ENCODE peak calls at places on chromosomes 1 and 21, in five cellular contexts. One of them, this sample, is unnamed. For H3K36me3 and H3K9me3, the result is how much of the 10 kb centered on the place peaks cover.

GRCh38 chr1:4658643-4659042 is 4.2 kb downstream of the AJAP1 start:
- DNase-seq in heart left ventricle: no peak
- DNase-seq in OCI-LY7: no peak
- DNase-seq in cardiac muscle cell: no peak
- DNase-seq in breast epithelium: no peak
- DNase-seq in this sample: no peak

GRCh38 chr1:223515416-223515815 is 122.2 kb downstream of the CCDC185 start:
- DNase-seq in OCI-LY7: no peak
- DNase-seq in heart left ventricle: no peak
- DNase-seq in cardiac muscle cell: no peak
- DNase-seq in breast epithelium: no peak
- DNase-seq in this sample: no peak

GRCh38 chr1:101025283-101025679 is 303 bp downstream of the DPH5 start:
- DNase-seq in OCI-LY7: peak
- DNase-seq in cardiac muscle cell: peak
- DNase-seq in heart left ventricle: no peak
- DNase-seq in breast epithelium: no peak
- DNase-seq in this sample: no peak

GRCh38 chr1:79792212-79792575 is 785.7 kb upstream of the ADGRL4 start:
- DNase-seq in breast epithelium: no peak
- DNase-seq in heart left ventricle: no peak
- DNase-seq in OCI-LY7: no peak
- DNase-seq in cardiac muscle cell: no peak
- DNase-seq in this sample: no peak

GRCh38 chr1:6148497-6149241 is 31.5 kb downstream of the CHD5 start:
- DNase-seq in OCI-LY7: peak
- DNase-seq in breast epithelium: no peak
- DNase-seq in cardiac muscle cell: peak
- DNase-seq in heart left ventricle: no peak
- DNase-seq in this sample: no peak

GRCh38 chr1:174872615-174873058 is 127.1 kb upstream of the CACYBP start:
- DNase-seq in breast epithelium: no peak
- DNase-seq in cardiac muscle cell: no peak
- DNase-seq in OCI-LY7: peak
- DNase-seq in heart left ventricle: no peak
- DNase-seq in this sample: no peak

GRCh38 chr1:154419620-154420020 is 14.5 kb downstream of the IL6R start:
- DNase-seq in OCI-LY7: no peak
- DNase-seq in heart left ventricle: peak
- DNase-seq in cardiac muscle cell: no peak
- DNase-seq in breast epithelium: peak
- DNase-seq in this sample: no peak

GRCh38 chr1:42463906-42464305 is 820 bp downstream of the CCDC30 start:
- DNase-seq in OCI-LY7: no peak
- DNase-seq in breast epithelium: no peak
- DNase-seq in heart left ventricle: no peak
- DNase-seq in cardiac muscle cell: no peak
- DNase-seq in this sample: no peak

GRCh38 chr1:235295902-235296350 is 32.1 kb downstream of the ARID4B start:
- DNase-seq in breast epithelium: no peak
- DNase-seq in cardiac muscle cell: no peak
- DNase-seq in OCI-LY7: no peak
- DNase-seq in heart left ventricle: no peak
- DNase-seq in this sample: no peak

GRCh38 chr1:221439734-221440436 is 302.0 kb downstream of the DUSP10 start:
- DNase-seq in heart left ventricle: no peak
- DNase-seq in OCI-LY7: no peak
- DNase-seq in breast epithelium: no peak
- DNase-seq in cardiac muscle cell: no peak
- DNase-seq in this sample: no peak

GRCh38 chr1:21384620-21385019 is 55.3 kb upstream of the NBPF3 start:
- DNase-seq in heart left ventricle: no peak
- DNase-seq in breast epithelium: no peak
- DNase-seq in cardiac muscle cell: no peak
- DNase-seq in OCI-LY7: peak
- DNase-seq in this sample: no peak

GRCh38 chr1:56054959-56055358 is 524.4 kb downstream of the PLPP3 start:
- DNase-seq in heart left ventricle: no peak
- DNase-seq in breast epithelium: no peak
- DNase-seq in OCI-LY7: no peak
- DNase-seq in cardiac muscle cell: no peak
- DNase-seq in this sample: no peak

DNA sequence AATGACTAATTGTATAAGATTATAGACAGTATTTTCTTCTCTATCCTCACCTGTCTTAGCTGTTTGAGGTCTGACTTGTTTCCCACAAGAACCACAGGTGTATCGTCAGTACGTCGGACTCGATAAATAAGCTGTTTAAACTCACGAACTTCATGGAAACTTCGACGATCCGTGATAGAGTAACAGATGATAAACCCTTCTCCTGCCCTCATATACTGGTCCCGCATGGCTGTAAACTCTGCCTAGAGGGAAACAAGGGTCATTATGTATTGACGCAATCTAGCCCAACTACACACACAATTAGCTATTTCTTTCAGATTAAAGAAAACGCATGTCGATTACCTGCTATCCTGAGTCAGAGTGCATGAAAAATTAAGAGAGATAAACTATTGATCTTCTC is 6.9 kb downstream of the RIT1 start:
- DNase-seq in breast epithelium: no peak
- DNase-seq in cardiac muscle cell: no peak
- DNase-seq in heart left ventricle: no peak
- DNase-seq in OCI-LY7: no peak
- DNase-seq in this sample: no peak
- H3K36me3 ChIP-seq in breast epithelium: under half
- H3K36me3 ChIP-seq in cardiac muscle cell: half or more
- H3K36me3 ChIP-seq in heart left ventricle: half or more
- H3K36me3 ChIP-seq in OCI-LY7: half or more
- H3K36me3 ChIP-seq in this sample: half or more

GRCh38 chr1:167687919-167688519 is 33.8 kb upstream of the MPZL1 start:
- DNase-seq in cardiac muscle cell: peak
- DNase-seq in OCI-LY7: peak
- DNase-seq in breast epithelium: peak
- DNase-seq in heart left ventricle: peak
- DNase-seq in this sample: no peak
- TF ChIP-seq CTCF in cardiac muscle cell: peak
- TF ChIP-seq CTCF in OCI-LY7: peak
- TF ChIP-seq CTCF in breast epithelium: peak
- TF ChIP-seq CTCF in heart left ventricle: peak
- TF ChIP-seq CTCF in this sample: peak

GRCh38 chr1:159493354-159493753 is 42.5 kb downstream of the OR10J5 start:
- DNase-seq in breast epithelium: no peak
- DNase-seq in OCI-LY7: no peak
- DNase-seq in cardiac muscle cell: no peak
- DNase-seq in heart left ventricle: no peak
- DNase-seq in this sample: no peak

DNA sequence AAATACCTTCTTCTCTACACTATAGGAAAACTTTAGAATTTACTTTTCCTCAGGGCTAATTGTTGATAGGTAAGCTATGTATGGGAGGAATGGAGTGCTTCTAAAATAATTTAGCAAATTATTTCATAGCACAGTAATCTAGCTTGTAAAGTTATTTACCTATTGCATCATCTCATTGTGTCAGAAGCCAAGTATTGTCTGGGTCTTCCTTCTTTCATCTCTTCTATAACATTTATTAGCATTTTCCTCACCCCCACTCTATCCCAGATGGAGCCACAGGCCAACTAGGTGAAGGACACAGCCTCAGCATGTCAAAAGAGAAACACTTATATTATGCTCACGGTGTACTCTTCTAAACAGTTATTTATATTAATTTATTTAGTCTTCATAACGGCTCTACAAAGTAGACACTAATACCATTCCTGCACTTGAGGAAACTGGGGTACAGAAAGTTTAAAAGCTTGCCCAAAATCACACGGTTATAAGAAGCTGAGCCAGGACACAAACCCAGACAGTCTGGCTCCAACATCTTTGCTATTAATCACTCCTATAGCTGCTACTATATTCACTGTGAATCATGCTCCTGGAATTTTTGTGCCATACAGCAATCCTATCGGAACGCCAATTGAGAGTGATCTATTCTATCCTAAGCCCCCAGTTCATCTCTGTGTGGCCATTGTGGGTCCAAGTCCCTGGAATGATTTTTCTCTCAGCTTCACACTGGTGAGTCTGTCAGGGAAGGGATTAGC is 43.1 kb downstream of the OR10J5 start:
- DNase-seq in heart left ventricle: no peak
- DNase-seq in cardiac muscle cell: no peak
- DNase-seq in breast epithelium: no peak
- DNase-seq in OCI-LY7: no peak
- DNase-seq in this sample: no peak
- H3K9me3 ChIP-seq in heart left ventricle: under half
- H3K9me3 ChIP-seq in cardiac muscle cell: under half
- H3K9me3 ChIP-seq in breast epithelium: under half
- H3K9me3 ChIP-seq in OCI-LY7: under half
- H3K9me3 ChIP-seq in this sample: under half

GRCh38 chr21:45485686-45486442 is 56.4 kb downstream of the SLC19A1 start:
- DNase-seq in heart left ventricle: no peak
- DNase-seq in breast epithelium: no peak
- DNase-seq in OCI-LY7: no peak
- DNase-seq in cardiac muscle cell: no peak
- DNase-seq in this sample: no peak
- H3K36me3 ChIP-seq in heart left ventricle: under half
- H3K36me3 ChIP-seq in breast epithelium: under half
- H3K36me3 ChIP-seq in OCI-LY7: under half
- H3K36me3 ChIP-seq in cardiac muscle cell: under half
- H3K36me3 ChIP-seq in this sample: under half

GRCh38 chr21:37619464-37619974 is 252.9 kb downstream of the DYRK1A start:
- DNase-seq in breast epithelium: no peak
- DNase-seq in OCI-LY7: no peak
- DNase-seq in heart left ventricle: peak
- DNase-seq in cardiac muscle cell: no peak
- DNase-seq in this sample: no peak
- TF ChIP-seq CTCF in breast epithelium: no peak
- TF ChIP-seq CTCF in OCI-LY7: no peak
- TF ChIP-seq CTCF in heart left ventricle: no peak
- TF ChIP-seq CTCF in cardiac muscle cell: no peak
- TF ChIP-seq CTCF in this sample: no peak

DNA sequence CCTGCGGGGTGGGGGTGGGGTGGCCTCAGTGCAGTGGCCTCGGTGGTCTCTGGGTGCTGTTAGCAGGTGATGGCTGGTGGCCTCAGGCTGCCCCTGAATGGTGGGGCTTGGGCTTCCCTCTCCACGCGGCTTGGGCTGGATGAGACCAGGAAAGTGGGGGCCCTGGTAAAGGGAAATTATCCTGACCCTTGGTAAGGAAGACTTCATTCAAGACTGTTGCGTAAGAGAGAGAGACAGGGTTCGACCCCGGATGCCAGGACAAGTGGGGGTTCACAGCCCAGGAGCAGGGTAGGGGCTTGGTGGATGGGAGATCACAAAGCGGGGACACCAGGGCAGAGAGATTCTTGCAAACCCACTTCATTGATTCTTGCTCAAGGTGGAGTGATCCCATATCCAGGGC is 5.5 kb upstream of the TTC34 start:
- DNase-seq in OCI-LY7: no peak
- DNase-seq in breast epithelium: no peak
- DNase-seq in heart left ventricle: no peak
- DNase-seq in cardiac muscle cell: no peak
- DNase-seq in this sample: no peak
- H3K9me3 ChIP-seq in OCI-LY7: under half
- H3K9me3 ChIP-seq in breast epithelium: under half
- H3K9me3 ChIP-seq in heart left ventricle: under half
- H3K9me3 ChIP-seq in cardiac muscle cell: under half
- H3K9me3 ChIP-seq in this sample: under half

GRCh38 chr1:9247894-9248293 is 13.3 kb downstream of the H6PD start:
- DNase-seq in cardiac muscle cell: no peak
- DNase-seq in heart left ventricle: peak
- DNase-seq in OCI-LY7: no peak
- DNase-seq in breast epithelium: no peak
- DNase-seq in this sample: no peak
- H3K36me3 ChIP-seq in cardiac muscle cell: under half
- H3K36me3 ChIP-seq in heart left ventricle: under half
- H3K36me3 ChIP-seq in OCI-LY7: under half
- H3K36me3 ChIP-seq in breast epithelium: under half
- H3K36me3 ChIP-seq in this sample: under half

GRCh38 chr21:35026153-35026499 is 23.0 kb downstream of the RUNX1 start:
- DNase-seq in breast epithelium: no peak
- DNase-seq in heart left ventricle: no peak
- DNase-seq in OCI-LY7: no peak
- DNase-seq in cardiac muscle cell: no peak
- DNase-seq in this sample: no peak
- TF ChIP-seq CTCF in breast epithelium: no peak
- TF ChIP-seq CTCF in heart left ventricle: no peak
- TF ChIP-seq CTCF in OCI-LY7: no peak
- TF ChIP-seq CTCF in cardiac muscle cell: no peak
- TF ChIP-seq CTCF in this sample: no peak